ENCODE peak calls at places on chromosomes 13 and 19, in nine cellular contexts. T, F, V, R, Q, D, G, O and S are unnamed samples.

GRCh38 chr19:53903055-53903680 is 5.9 kb upstream of the CACNG7 start:
- DNase-seq in T (peak), F (peak), V (peak), R (no peak), Q (no peak), D (no peak), G (peak), O (no peak), S (peak)

GRCh38 chr19:13100871-13101589 is 1.6 kb downstream of the LYL1 start:
- DNase-seq in T (no peak), F (no peak), V (no peak), R (peak), Q (no peak), D (no peak), G (no peak), O (no peak), S (no peak)

GRCh38 chr19:11014403-11014911 is 53.6 kb downstream of the SMARCA4 start:
- DNase-seq in T (no peak), F (no peak), V (no peak), R (no peak), Q (no peak), D (no peak), G (no peak), O (no peak), S (no peak)

GRCh38 chr13:61258185-61258584 is 157.5 kb downstream of the PCDH20 start:
- DNase-seq in T (no peak), F (no peak), V (no peak), R (no peak), Q (no peak), D (no peak), G (no peak), O (no peak), S (no peak)

GRCh38 chr19:50569023-50569697 is 925 bp upstream of the LRRC4B start:
- DNase-seq in T (no peak), F (no peak), V (no peak), R (no peak), Q (no peak), D (no peak), G (no peak), O (no peak), S (no peak)

GRCh38 chr13:29908917-29909755 is 58.7 kb upstream of the UBL3 start:
- DNase-seq in T (no peak), F (no peak), V (no peak), R (no peak), Q (no peak), D (no peak), G (no peak), O (no peak), S (no peak)

GRCh38 chr19:45711851-45712698 is 18.6 kb downstream of the FBXO46 start:
- DNase-seq in T (no peak), F (no peak), V (no peak), R (peak), Q (no peak), D (no peak), G (no peak), O (no peak), S (no peak)

GRCh38 chr19:39237200-39238184 is 7.3 kb downstream of the IFNL3 start:
- DNase-seq in T (no peak), F (no peak), V (peak), R (peak), Q (peak), D (no peak), G (peak), O (no peak), S (no peak)

GRCh38 chr19:34336781-34337271 is 28.2 kb upstream of the GPI start:
- DNase-seq in T (peak), F (peak), V (peak), R (no peak), Q (peak), D (no peak), G (peak), O (no peak), S (peak)

GRCh38 chr19:6060600-6061391 is 49.5 kb downstream of the RFX2 start:
- DNase-seq in T (peak), F (peak), V (peak), R (no peak), Q (no peak), D (no peak), G (peak), O (no peak), S (no peak)

GRCh38 chr19:53980553-53981407 is 10.7 kb upstream of the CACNG6 start:
- DNase-seq in T (peak), F (no peak), V (no peak), R (no peak), Q (no peak), D (no peak), G (no peak), O (no peak), S (peak)